ENCODE peak calls at places on chromosome 17, in six cellular contexts. One of them, this sample, is unnamed. For H3K9me3 and H3K4me1, the result is how much of the 10 kb centered on the place peaks cover.

GRCh38 chr17:55704412-55704811 is 18.3 kb downstream of the TMEM100 start:
- DNase-seq in heart left ventricle: no peak
- DNase-seq in transverse colon: no peak
- DNase-seq in IMR-90: no peak
- DNase-seq in prostate gland: no peak
- DNase-seq in spleen: no peak
- DNase-seq in this sample: no peak

GRCh38 chr17:13750783-13751484 is 149.2 kb upstream of the HS3ST3A1 start:
- DNase-seq in heart left ventricle: no peak
- DNase-seq in transverse colon: no peak
- DNase-seq in IMR-90: peak
- DNase-seq in prostate gland: no peak
- DNase-seq in spleen: no peak
- DNase-seq in this sample: no peak

GRCh38 chr17:31595666-31596381 is 204.3 kb downstream of the RAB11FIP4 start:
- DNase-seq in heart left ventricle: no peak
- DNase-seq in transverse colon: no peak
- DNase-seq in IMR-90: no peak
- DNase-seq in prostate gland: no peak
- DNase-seq in spleen: peak
- DNase-seq in this sample: no peak

GRCh38 chr17:2034806-2035548 is 5.0 kb downstream of the DPH1 start:
- DNase-seq in heart left ventricle: no peak
- DNase-seq in transverse colon: no peak
- DNase-seq in IMR-90: peak
- DNase-seq in prostate gland: no peak
- DNase-seq in spleen: no peak
- DNase-seq in this sample: no peak

GRCh38 chr17:31535581-31535981 is 144.1 kb downstream of the RAB11FIP4 start:
- DNase-seq in heart left ventricle: no peak
- DNase-seq in transverse colon: peak
- DNase-seq in IMR-90: no peak
- DNase-seq in prostate gland: no peak
- DNase-seq in spleen: peak
- DNase-seq in this sample: peak

GRCh38 chr17:2192367-2193028 is 111.1 kb downstream of the SMG6 start:
- DNase-seq in heart left ventricle: peak
- DNase-seq in transverse colon: peak
- DNase-seq in IMR-90: peak
- DNase-seq in prostate gland: no peak
- DNase-seq in spleen: peak
- DNase-seq in this sample: no peak

GRCh38 chr17:6061290-6061689 is 8.9 kb upstream of the WSCD1 start:
- DNase-seq in heart left ventricle: no peak
- DNase-seq in transverse colon: no peak
- DNase-seq in IMR-90: peak
- DNase-seq in prostate gland: no peak
- DNase-seq in spleen: peak
- DNase-seq in this sample: no peak

GRCh38 chr17:17346428-17347233 is 43.5 kb downstream of the NT5M start:
- DNase-seq in heart left ventricle: no peak
- DNase-seq in transverse colon: no peak
- DNase-seq in IMR-90: no peak
- DNase-seq in prostate gland: no peak
- DNase-seq in spleen: peak
- DNase-seq in this sample: no peak

GRCh38 chr17:2101448-2102257 is 46.8 kb downstream of the HIC1 start:
- DNase-seq in heart left ventricle: peak
- DNase-seq in transverse colon: peak
- DNase-seq in IMR-90: no peak
- DNase-seq in prostate gland: peak
- DNase-seq in spleen: no peak
- DNase-seq in this sample: peak

GRCh38 chr17:13297198-13297597 is 279.4 kb upstream of the ELAC2 start:
- DNase-seq in heart left ventricle: peak
- DNase-seq in transverse colon: peak
- DNase-seq in IMR-90: no peak
- DNase-seq in prostate gland: no peak
- DNase-seq in spleen: no peak
- DNase-seq in this sample: no peak

GRCh38 chr17:64291268-64291851 is 28.3 kb upstream of the TEX2 start:
- DNase-seq in heart left ventricle: no peak
- DNase-seq in transverse colon: no peak
- DNase-seq in IMR-90: no peak
- DNase-seq in prostate gland: no peak
- DNase-seq in spleen: no peak
- DNase-seq in this sample: no peak

GRCh38 chr17:4074831-4075495 is 67.9 kb downstream of the ZZEF1 start:
- DNase-seq in heart left ventricle: no peak
- DNase-seq in transverse colon: no peak
- DNase-seq in IMR-90: peak
- DNase-seq in prostate gland: no peak
- DNase-seq in spleen: no peak
- DNase-seq in this sample: no peak

GRCh38 chr17:42677921-42678781 is 1.4 kb upstream of the PLEKHH3 start:
- DNase-seq in heart left ventricle: peak
- DNase-seq in transverse colon: peak
- DNase-seq in IMR-90: peak
- DNase-seq in prostate gland: peak
- DNase-seq in spleen: peak
- DNase-seq in this sample: peak

GRCh38 chr17:13597723-13598347 is 3.9 kb downstream of the HS3ST3A1 start:
- DNase-seq in heart left ventricle: peak
- DNase-seq in transverse colon: peak
- DNase-seq in IMR-90: peak
- DNase-seq in prostate gland: peak
- DNase-seq in spleen: no peak
- DNase-seq in this sample: peak

GRCh38 chr17:77320046-77320445 is 179.3 kb downstream of the SEC14L1 start:
- DNase-seq in heart left ventricle: no peak
- DNase-seq in transverse colon: peak
- DNase-seq in IMR-90: peak
- DNase-seq in prostate gland: no peak
- DNase-seq in spleen: peak
- DNase-seq in this sample: peak

GRCh38 chr17:35923609-35924114 is 6.9 kb downstream of the RDM1 start:
- DNase-seq in heart left ventricle: no peak
- DNase-seq in transverse colon: no peak
- DNase-seq in IMR-90: no peak
- DNase-seq in prostate gland: no peak
- DNase-seq in spleen: no peak
- DNase-seq in this sample: no peak

GRCh38 chr17:73747221-73748002 is 103.2 kb upstream of the SDK2 start:
- DNase-seq in heart left ventricle: peak
- DNase-seq in transverse colon: no peak
- DNase-seq in IMR-90: no peak
- DNase-seq in prostate gland: no peak
- DNase-seq in spleen: no peak
- DNase-seq in this sample: no peak

GRCh38 chr17:63150466-63150865 is 184.4 kb downstream of the TANC2 start:
- DNase-seq in heart left ventricle: no peak
- DNase-seq in transverse colon: no peak
- DNase-seq in IMR-90: no peak
- DNase-seq in prostate gland: no peak
- DNase-seq in spleen: no peak
- DNase-seq in this sample: no peak

GRCh38 chr17:29256735-29257466 is 10.2 kb downstream of the CRYBA1 start:
- DNase-seq in heart left ventricle: no peak
- DNase-seq in transverse colon: no peak
- DNase-seq in IMR-90: peak
- DNase-seq in prostate gland: no peak
- DNase-seq in spleen: no peak
- DNase-seq in this sample: no peak

GRCh38 chr17:59427425-59427921 is 96.0 kb downstream of the YPEL2 start:
- DNase-seq in heart left ventricle: peak
- DNase-seq in transverse colon: no peak
- DNase-seq in IMR-90: peak
- DNase-seq in prostate gland: no peak
- DNase-seq in spleen: no peak
- DNase-seq in this sample: no peak

GRCh38 chr17:21218101-21218500 is 4.1 kb upstream of the TMEM11 start:
- DNase-seq in heart left ventricle: no peak
- DNase-seq in transverse colon: no peak
- DNase-seq in IMR-90: no peak
- DNase-seq in prostate gland: no peak
- DNase-seq in spleen: no peak
- DNase-seq in this sample: no peak

GRCh38 chr17:31008374-31009035 is 37.7 kb downstream of the RNF135 start:
- DNase-seq in heart left ventricle: peak
- DNase-seq in transverse colon: peak
- DNase-seq in IMR-90: peak
- DNase-seq in prostate gland: peak
- DNase-seq in spleen: peak
- DNase-seq in this sample: peak

GRCh38 chr17:7281953-7282751 is 634 bp downstream of the SLC2A4 start:
- DNase-seq in heart left ventricle: peak
- DNase-seq in transverse colon: no peak
- DNase-seq in IMR-90: no peak
- DNase-seq in prostate gland: no peak
- DNase-seq in spleen: peak
- DNase-seq in this sample: no peak

GRCh38 chr17:80771612-80772005 is 220.0 kb upstream of the CHMP6 start:
- DNase-seq in heart left ventricle: no peak
- DNase-seq in transverse colon: no peak
- DNase-seq in IMR-90: no peak
- DNase-seq in prostate gland: no peak
- DNase-seq in spleen: no peak
- DNase-seq in this sample: no peak

GRCh38 chr17:64418506-64419339 is 28.1 kb upstream of the PECAM1 start:
- DNase-seq in heart left ventricle: no peak
- DNase-seq in transverse colon: no peak
- DNase-seq in IMR-90: peak
- DNase-seq in prostate gland: no peak
- DNase-seq in spleen: no peak
- DNase-seq in this sample: no peak

DNA sequence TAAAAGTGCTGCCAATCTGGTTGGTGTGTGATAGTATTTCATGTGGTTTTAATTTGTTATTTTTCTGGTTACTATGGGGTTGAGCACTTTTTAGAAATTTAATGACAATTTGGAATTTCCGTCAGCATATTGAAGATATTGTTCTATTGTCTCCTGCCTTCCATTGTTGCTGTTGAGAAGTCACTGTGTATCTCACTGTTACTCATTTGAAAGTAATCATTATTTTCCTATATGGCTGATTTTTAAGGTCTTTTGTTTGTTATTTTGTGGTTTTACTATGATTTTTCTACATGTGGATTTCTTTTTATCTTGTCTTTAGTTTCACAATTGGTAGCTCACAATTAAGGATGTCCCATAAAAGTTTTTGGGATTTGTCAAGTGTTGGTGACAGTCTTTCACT is 8.2 kb downstream of the KRT26 start:
- DNase-seq in heart left ventricle: no peak
- DNase-seq in transverse colon: no peak
- DNase-seq in IMR-90: no peak
- DNase-seq in prostate gland: no peak
- DNase-seq in spleen: no peak
- DNase-seq in this sample: no peak
- H3K9me3 ChIP-seq in heart left ventricle: half or more
- H3K9me3 ChIP-seq in transverse colon: under half
- H3K9me3 ChIP-seq in IMR-90: under half
- H3K9me3 ChIP-seq in prostate gland: under half
- H3K9me3 ChIP-seq in spleen: under half
- H3K9me3 ChIP-seq in this sample: under half

GRCh38 chr17:45131616-45132301 is 556 bp downstream of the PLCD3 start:
- DNase-seq in heart left ventricle: peak
- DNase-seq in transverse colon: peak
- DNase-seq in IMR-90: no peak
- DNase-seq in prostate gland: no peak
- DNase-seq in spleen: peak
- DNase-seq in this sample: peak

GRCh38 chr17:45131294-45131615 is 1.1 kb downstream of the PLCD3 start:
- DNase-seq in heart left ventricle: no peak
- DNase-seq in transverse colon: no peak
- DNase-seq in IMR-90: no peak
- DNase-seq in prostate gland: no peak
- DNase-seq in spleen: no peak
- DNase-seq in this sample: no peak

GRCh38 chr17:45129426-45129939 is 2.8 kb downstream of the PLCD3 start:
- DNase-seq in heart left ventricle: peak
- DNase-seq in transverse colon: peak
- DNase-seq in IMR-90: no peak
- DNase-seq in prostate gland: no peak
- DNase-seq in spleen: no peak
- DNase-seq in this sample: no peak

GRCh38 chr17:45129940-45130639 is 2.2 kb downstream of the PLCD3 start:
- DNase-seq in heart left ventricle: peak
- DNase-seq in transverse colon: peak
- DNase-seq in IMR-90: peak
- DNase-seq in prostate gland: no peak
- DNase-seq in spleen: no peak
- DNase-seq in this sample: no peak

GRCh38 chr17:45130640-45131293 is 1.5 kb downstream of the PLCD3 start:
- DNase-seq in heart left ventricle: no peak
- DNase-seq in transverse colon: peak
- DNase-seq in IMR-90: no peak
- DNase-seq in prostate gland: no peak
- DNase-seq in spleen: no peak
- DNase-seq in this sample: no peak
- H3K4me1 ChIP-seq in heart left ventricle: half or more
- H3K4me1 ChIP-seq in transverse colon: under half
- H3K4me1 ChIP-seq in IMR-90: under half
- H3K4me1 ChIP-seq in prostate gland: under half
- H3K4me1 ChIP-seq in spleen: under half
- H3K4me1 ChIP-seq in this sample: under half

DNA sequence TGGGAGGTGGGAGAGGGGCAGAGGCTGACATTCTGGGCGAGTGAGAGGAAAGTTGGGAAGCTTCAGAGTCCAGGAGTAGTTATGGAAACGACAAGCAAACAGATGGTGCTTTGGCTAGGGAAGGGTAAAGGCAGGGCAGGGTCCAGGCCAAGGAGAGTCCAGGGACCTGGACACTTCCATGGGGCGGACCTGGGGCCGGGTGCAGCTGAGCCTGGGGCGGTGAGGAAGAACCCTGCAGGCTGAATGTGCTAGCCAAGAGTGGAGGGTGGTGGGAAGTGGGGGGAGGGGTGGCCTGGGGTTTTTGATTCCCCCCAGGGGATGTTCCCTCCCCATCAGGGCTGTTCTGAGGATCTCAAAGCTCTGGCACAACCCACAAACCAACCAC is 2.6 kb downstream of the PPP1R9B start:
- DNase-seq in heart left ventricle: peak
- DNase-seq in transverse colon: peak
- DNase-seq in IMR-90: no peak
- DNase-seq in prostate gland: no peak
- DNase-seq in spleen: no peak
- DNase-seq in this sample: peak
- TF ChIP-seq POLR2A in heart left ventricle: no peak
- TF ChIP-seq POLR2A in transverse colon: no peak
- TF ChIP-seq POLR2A in IMR-90: no peak
- TF ChIP-seq POLR2A in prostate gland: no peak
- TF ChIP-seq POLR2A in spleen: no peak
- TF ChIP-seq POLR2A in this sample: no peak

DNA sequence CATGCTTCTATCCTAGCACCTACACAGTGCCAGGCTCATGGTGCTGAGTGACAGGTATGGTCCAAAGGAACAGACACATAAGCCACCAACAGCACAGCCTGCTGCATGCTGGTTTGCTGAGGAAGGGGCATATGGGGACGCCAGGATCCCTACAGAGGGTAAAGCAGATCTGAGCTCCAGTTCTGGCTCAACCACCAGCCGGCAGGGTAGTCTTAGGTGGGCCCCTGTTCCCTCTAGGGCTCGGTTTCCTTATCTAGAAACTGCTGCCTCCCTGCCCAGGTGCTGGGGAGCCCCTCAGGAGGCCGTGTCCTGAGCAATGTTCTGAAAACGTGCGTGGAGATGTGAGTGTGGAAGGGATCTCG is 24.2 kb upstream of the MRPS23 start:
- DNase-seq in heart left ventricle: no peak
- DNase-seq in transverse colon: no peak
- DNase-seq in IMR-90: no peak
- DNase-seq in prostate gland: no peak
- DNase-seq in spleen: no peak
- DNase-seq in this sample: no peak
- H3K9me3 ChIP-seq in heart left ventricle: under half
- H3K9me3 ChIP-seq in transverse colon: under half
- H3K9me3 ChIP-seq in IMR-90: under half
- H3K9me3 ChIP-seq in prostate gland: under half
- H3K9me3 ChIP-seq in spleen: under half
- H3K9me3 ChIP-seq in this sample: under half

This sample was measured in Peyer's patch.